ENCODE peak calls at places on chromosomes 5 and 9, in ten cellular contexts. G, R, W, S, F, A, D, X, Y and Z are unnamed samples.
A peak's percentile ranks its signal among the peaks of the same experiment; 100 is the strongest.

GRCh38 chr9:106920701-106921283 is 57.8 kb downstream of the ZNF462 start:
- DNase-seq in G (no peak), R (no peak), W (no peak), S (no peak), F (no peak), A (no peak), D (no peak), X (peak; percentile 41), Y (no peak), Z (no peak)

GRCh38 chr5:143641549-143641955 is 170.4 kb upstream of the HMHB1 start:
- DNase-seq in G (no peak), R (no peak), W (no peak), S (no peak), F (no peak), A (no peak), D (no peak), X (peak; percentile 79), Y (no peak), Z (no peak)

GRCh38 chr5:171954721-171955120 is 51.7 kb downstream of the FBXW11 start:
- DNase-seq in G (no peak), R (no peak), W (no peak), S (no peak), F (no peak), A (no peak), D (no peak), X (peak; percentile 21), Y (no peak), Z (no peak)

GRCh38 chr5:148988328-148988727 is 74.5 kb downstream of the SH3TC2 start:
- DNase-seq in G (no peak), R (no peak), W (no peak), S (no peak), F (no peak), A (no peak), D (no peak), X (no peak), Y (no peak), Z (no peak)

GRCh38 chr9:86944974-86945867 is 2.1 kb downstream of the GAS1 start:
- DNase-seq in G (no peak), R (no peak), W (peak; percentile 30), S (no peak), F (no peak), A (no peak), D (no peak), X (peak; percentile 39), Y (no peak), Z (no peak)

GRCh38 chr5:82815871-82816270 is 261.3 kb downstream of the TMEM167A start:
- DNase-seq in G (no peak), R (no peak), W (no peak), S (no peak), F (no peak), A (no peak), D (no peak), X (peak; percentile 57), Y (no peak), Z (no peak)

GRCh38 chr5:89028579-89029272 is 145.7 kb upstream of the MEF2C start:
- DNase-seq in G (no peak), R (no peak), W (peak; percentile 11), S (no peak), F (no peak), A (no peak), D (no peak), X (no peak), Y (no peak), Z (no peak)

GRCh38 chr9:120331913-120332312 is 248.1 kb downstream of the CDK5RAP2 start:
- DNase-seq in G (no peak), R (no peak), W (no peak), S (no peak), F (no peak), A (no peak), D (no peak), X (no peak), Y (no peak), Z (no peak)

GRCh38 chr5:167573274-167574127 is 717.9 kb upstream of the WWC1 start:
- DNase-seq in G (no peak), R (no peak), W (peak; percentile 77), S (no peak), F (no peak), A (no peak), D (no peak), X (peak; percentile 70), Y (no peak), Z (no peak)

GRCh38 chr5:167571824-167572223 is 719.6 kb upstream of the WWC1 start:
- DNase-seq in G (no peak), R (no peak), W (no peak), S (no peak), F (no peak), A (no peak), D (no peak), X (no peak), Y (no peak), Z (no peak)

GRCh38 chr5:167576126-167576525 is 715.3 kb upstream of the WWC1 start:
- DNase-seq in G (no peak), R (no peak), W (no peak), S (no peak), F (no peak), A (no peak), D (no peak), X (peak; percentile 31), Y (no peak), Z (no peak)

GRCh38 chr5:167576928-167577327 is 714.5 kb upstream of the WWC1 start:
- DNase-seq in G (no peak), R (no peak), W (no peak), S (no peak), F (no peak), A (no peak), D (no peak), X (no peak), Y (no peak), Z (no peak)

GRCh38 chr5:167574381-167574780 is 717.1 kb upstream of the WWC1 start:
- DNase-seq in G (no peak), R (no peak), W (no peak), S (no peak), F (no peak), A (no peak), D (no peak), X (no peak), Y (no peak), Z (no peak)
- H3K4me1 ChIP-seq in G (no peaks in the 10 kb centered on the region), R (no peaks in the 10 kb centered on the region), W (no peaks in the 10 kb centered on the region), S (no peaks in the 10 kb centered on the region), F (no peaks in the 10 kb centered on the region), A (peaks cover 4% of the 10 kb centered on the region), D (peaks cover 13% of the 10 kb centered on the region), X (no peaks in the 10 kb centered on the region), Y (peaks cover 10% of the 10 kb centered on the region), Z (no peaks in the 10 kb centered on the region)

DNA sequence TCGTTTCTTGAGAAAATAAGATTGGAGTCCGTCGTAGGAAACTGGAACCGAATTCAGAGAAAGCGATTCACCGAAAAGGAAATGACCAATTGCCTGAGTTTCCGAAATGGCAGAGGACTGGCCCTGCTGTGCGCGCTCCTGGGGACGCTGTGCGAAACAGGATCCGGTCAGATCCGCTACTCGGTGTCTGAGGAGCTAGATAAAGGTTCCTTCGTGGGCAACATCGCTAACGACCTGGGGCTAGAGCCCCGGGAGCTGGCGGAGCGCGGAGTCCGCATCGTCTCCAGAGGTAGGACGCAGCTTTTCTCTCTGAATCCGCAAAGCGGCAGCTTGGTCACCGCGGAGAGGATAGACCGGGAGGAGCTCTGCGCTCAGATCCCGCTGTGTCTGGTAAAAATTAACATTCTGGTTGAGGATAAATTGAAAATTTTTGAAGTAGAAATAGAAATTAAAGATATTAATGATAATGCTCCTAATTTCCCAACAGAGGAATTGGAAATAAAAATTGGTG is 379 bp downstream of the PCDHGA3 start:
- DNase-seq in G (no peak), R (no peak), W (no peak), S (no peak), F (no peak), A (no peak), D (no peak), X (no peak), Y (no peak), Z (no peak)
- H3K4me3 ChIP-seq in G (peak overlapping the region; percentile 7), R (no peak overlapping the region), W (no peak overlapping the region), S (no peak overlapping the region), F (peak overlapping the region; percentile 35), A (peak overlapping the region; percentile 28), D (peak overlapping the region; percentile 65), X (no peak overlapping the region), Y (peak overlapping the region; percentile 21), Z (peak overlapping the region; percentile 35)

GRCh38 chr5:10409504-10409903 is 32.2 kb upstream of the ROPN1L start:
- DNase-seq in G (no peak), R (no peak), W (no peak), S (no peak), F (no peak), A (no peak), D (no peak), X (no peak), Y (no peak), Z (no peak)

GRCh38 chr5:10411336-10411735 is 30.3 kb upstream of the ROPN1L start:
- DNase-seq in G (no peak), R (no peak), W (no peak), S (no peak), F (no peak), A (no peak), D (no peak), X (no peak), Y (no peak), Z (no peak)

GRCh38 chr5:10403829-10404228 is 37.9 kb upstream of the ROPN1L start:
- DNase-seq in G (no peak), R (no peak), W (no peak), S (no peak), F (no peak), A (no peak), D (no peak), X (no peak), Y (no peak), Z (no peak)

GRCh38 chr5:10401499-10401898 is 40.2 kb upstream of the ROPN1L start:
- DNase-seq in G (no peak), R (no peak), W (no peak), S (no peak), F (no peak), A (no peak), D (no peak), X (peak; percentile 84), Y (no peak), Z (no peak)

DNA sequence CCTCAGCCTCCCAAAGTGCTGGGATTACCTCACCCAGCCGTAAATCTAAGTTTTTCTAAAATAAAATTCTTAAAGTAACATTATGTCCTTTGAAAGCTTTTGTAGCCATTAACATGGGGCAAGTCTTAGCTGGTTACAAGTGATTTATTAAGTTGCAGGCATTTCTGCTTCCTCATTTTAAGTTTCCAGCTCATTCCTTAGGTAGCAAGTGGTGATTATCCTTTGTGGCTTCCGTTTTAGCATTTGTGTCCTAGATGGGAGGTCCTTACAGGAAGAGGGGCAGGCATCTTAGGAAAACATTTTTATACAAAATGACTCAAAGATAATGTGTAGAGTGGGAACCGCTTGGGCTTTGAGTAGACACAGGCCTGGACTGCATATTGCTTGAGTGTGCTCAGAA is 35.0 kb upstream of the ROPN1L start:
- DNase-seq in G (no peak), R (no peak), W (no peak), S (no peak), F (no peak), A (no peak), D (no peak), X (no peak), Y (no peak), Z (no peak)
- H3K36me3 ChIP-seq in G (no peaks in the 10 kb centered on the region), R (peaks cover 40% of the 10 kb centered on the region), W (peaks cover 92% of the 10 kb centered on the region), S (peaks cover 88% of the 10 kb centered on the region), F (peaks cover 3% of the 10 kb centered on the region), A (peaks cover 88% of the 10 kb centered on the region), D (peaks cover 99% of the 10 kb centered on the region), X (peaks cover 10% of the 10 kb centered on the region), Y (peaks cover 100% of the 10 kb centered on the region), Z (peaks cover 95% of the 10 kb centered on the region)

DNA sequence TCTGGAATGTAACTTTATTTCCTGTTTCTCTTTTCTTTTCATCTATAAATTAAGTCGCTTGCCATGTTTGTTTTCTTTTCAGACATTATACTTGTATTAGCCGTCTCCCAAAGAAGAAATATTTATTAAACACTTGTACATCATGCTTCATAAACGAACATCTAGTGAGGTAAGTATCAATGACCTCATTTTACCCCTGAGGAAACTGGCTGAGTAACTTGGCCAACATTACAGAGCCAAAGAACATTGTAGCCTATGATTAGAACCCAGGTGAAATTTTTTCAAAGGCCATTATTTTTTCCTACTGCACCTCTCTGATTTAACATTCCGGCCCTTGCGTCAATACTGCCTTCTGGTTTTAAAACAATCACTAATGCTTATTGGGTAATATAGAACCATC is 4.2 kb downstream of the FREM1 start:
- DNase-seq in G (no peak), R (no peak), W (no peak), S (no peak), F (no peak), A (no peak), D (no peak), X (no peak), Y (no peak), Z (no peak)
- H3K4me1 ChIP-seq in G (no peaks in the 10 kb centered on the region), R (no peaks in the 10 kb centered on the region), W (peaks cover 53% of the 10 kb centered on the region), S (peaks cover 6% of the 10 kb centered on the region), F (peaks cover 20% of the 10 kb centered on the region), A (peaks cover 15% of the 10 kb centered on the region), D (peaks cover 28% of the 10 kb centered on the region), X (no peaks in the 10 kb centered on the region), Y (peaks cover 4% of the 10 kb centered on the region), Z (no peaks in the 10 kb centered on the region)